ENCODE peak calls at places on chromosomes 2 and 18, in five cellular contexts. R is NT2/D1, O is Karpas-422, J is SK-N-SH, D is endothelial cell of umbilical vein. U is an unnamed sample.

GRCh38 chr2:168528469-168528868 is 72.4 kb downstream of the CERS6 start:
- DNase-seq in D (no peak), J (no peak), O (no peak), R (no peak), U (peak; percentile 59)

GRCh38 chr18:55214969-55215368 is 255.7 kb upstream of the CCDC68 start:
- DNase-seq in J (no peak), D (no peak), R (no peak), O (no peak), U (no peak)

GRCh38 chr18:62526098-62527025 is 3.5 kb downstream of the ZCCHC2 start:
- DNase-seq in D (peak; percentile 80), J (peak; percentile 92), O (peak; percentile 94), R (no peak), U (peak; percentile 76)

GRCh38 chr2:41695714-41696113 is 352.1 kb upstream of the PKDCC start:
- DNase-seq in D (no peak), J (no peak), R (no peak), O (no peak), U (no peak)

GRCh38 chr2:200483729-200484198 is 26.1 kb downstream of the KCTD18 start:
- DNase-seq in D (no peak), O (peak; percentile 73), R (peak; percentile 62), J (peak; percentile 34), U (peak; percentile 12)

GRCh38 chr2:37614061-37614802 is 57.2 kb downstream of the CDC42EP3 start:
- DNase-seq in D (peak; percentile 26), R (no peak), J (no peak), O (no peak), U (peak; percentile 93)

GRCh38 chr2:45134726-45135125 is 125.5 kb upstream of the SIX2 start:
- DNase-seq in J (no peak), D (peak; percentile 62), O (peak; percentile 94), R (no peak), U (peak; percentile 36)

GRCh38 chr2:200279857-200280256 is 26.6 kb upstream of the SPATS2L start:
- DNase-seq in J (no peak), O (no peak), R (no peak), D (no peak), U (no peak)

GRCh38 chr18:1446765-1447164 is 542.1 kb downstream of the ADCYAP1 start:
- DNase-seq in O (no peak), R (no peak), D (no peak), J (no peak), U (no peak)

GRCh38 chr2:43038034-43038719 is 188.2 kb downstream of the ZFP36L2 start:
- DNase-seq in R (no peak), J (peak; percentile 90), O (no peak), D (no peak), U (peak; percentile 77)

GRCh38 chr18:63831080-63831788 is 56.0 kb downstream of the SERPINB7 start:
- DNase-seq in J (no peak), O (no peak), R (no peak), D (no peak), U (peak; percentile 88)

GRCh38 chr2:53127061-53127650 is 640.4 kb upstream of the CHAC2 start:
- DNase-seq in R (no peak), O (no peak), D (no peak), J (no peak), U (no peak)

GRCh38 chr2:30201990-30202389 is 29.3 kb upstream of the LBH start:
- DNase-seq in J (no peak), D (no peak), O (no peak), R (no peak), U (peak; percentile 33)

GRCh38 chr18:48676756-48677368 is 138.0 kb downstream of the CTIF start:
- DNase-seq in R (peak; percentile 30), D (peak; percentile 47), J (peak; percentile 90), O (peak; percentile 88), U (peak; percentile 43)

GRCh38 chr18:56532176-56532840 is 106.1 kb downstream of the TXNL1 start:
- DNase-seq in O (no peak), D (no peak), R (no peak), J (no peak), U (peak; percentile 86)

GRCh38 chr2:127035212-127035611 is 71.7 kb downstream of the BIN1 start:
- DNase-seq in D (no peak), O (no peak), R (no peak), J (no peak), U (no peak)

GRCh38 chr2:220682616-220683015 is 889.5 kb downstream of the EPHA4 start:
- DNase-seq in R (no peak), D (no peak), O (no peak), J (no peak), U (no peak)

GRCh38 chr2:223054193-223054781 is 2.3 kb downstream of the KCNE4 start:
- DNase-seq in D (no peak), R (no peak), J (no peak), O (no peak), U (peak; percentile 95)

GRCh38 chr18:69778680-69779079 is 169.0 kb downstream of the CD226 start:
- DNase-seq in O (no peak), R (no peak), D (no peak), J (no peak), U (no peak)

GRCh38 chr2:235594041-235594440 is 100.2 kb downstream of the AGAP1 start:
- DNase-seq in D (peak; percentile 62), R (peak; percentile 55), O (peak; percentile 84), J (peak; percentile 61), U (peak; percentile 82)

GRCh38 chr2:157500334-157500733 is 56.4 kb upstream of the CYTIP start:
- DNase-seq in O (no peak), R (no peak), J (no peak), D (no peak), U (no peak)

GRCh38 chr18:35478520-35479435 is 19.0 kb downstream of the INO80C start:
- DNase-seq in R (no peak), O (peak; percentile 37), J (no peak), D (peak; percentile 81), U (peak; percentile 80)

GRCh38 chr18:65735166-65735565 is 15.6 kb upstream of the CDH7 start:
- DNase-seq in D (no peak), O (no peak), R (no peak), J (peak; percentile 55), U (no peak)

GRCh38 chr2:239821694-239822075 is 203.5 kb downstream of the NDUFA10 start:
- DNase-seq in J (no peak), D (no peak), O (no peak), R (no peak), U (no peak)

GRCh38 chr2:106165064-106165463 is 29.0 kb downstream of the UXS1 start:
- DNase-seq in O (no peak), D (no peak), J (no peak), R (peak; percentile 40), U (no peak)

GRCh38 chr18:75003764-75004690 is 204.9 kb downstream of the PTGR3 start:
- DNase-seq in D (no peak), R (no peak), J (no peak), O (no peak), U (no peak)

GRCh38 chr2:210063306-210063705 is 60.9 kb downstream of the RPE start:
- DNase-seq in D (no peak), J (no peak), R (no peak), O (no peak), U (no peak)

GRCh38 chr18:7626175-7626921 is 59.2 kb downstream of the PTPRM start:
- DNase-seq in R (no peak), J (no peak), D (no peak), O (no peak), U (no peak)

GRCh38 chr18:7629416-7629815 is 62.3 kb downstream of the PTPRM start:
- DNase-seq in J (no peak), R (no peak), D (no peak), O (no peak), U (no peak)

GRCh38 chr18:7623681-7624080 is 56.6 kb downstream of the PTPRM start:
- DNase-seq in D (no peak), O (no peak), R (no peak), J (no peak), U (no peak)

GRCh38 chr18:7624697-7625096 is 57.6 kb downstream of the PTPRM start:
- DNase-seq in D (no peak), J (no peak), R (no peak), O (no peak), U (no peak)

DNA sequence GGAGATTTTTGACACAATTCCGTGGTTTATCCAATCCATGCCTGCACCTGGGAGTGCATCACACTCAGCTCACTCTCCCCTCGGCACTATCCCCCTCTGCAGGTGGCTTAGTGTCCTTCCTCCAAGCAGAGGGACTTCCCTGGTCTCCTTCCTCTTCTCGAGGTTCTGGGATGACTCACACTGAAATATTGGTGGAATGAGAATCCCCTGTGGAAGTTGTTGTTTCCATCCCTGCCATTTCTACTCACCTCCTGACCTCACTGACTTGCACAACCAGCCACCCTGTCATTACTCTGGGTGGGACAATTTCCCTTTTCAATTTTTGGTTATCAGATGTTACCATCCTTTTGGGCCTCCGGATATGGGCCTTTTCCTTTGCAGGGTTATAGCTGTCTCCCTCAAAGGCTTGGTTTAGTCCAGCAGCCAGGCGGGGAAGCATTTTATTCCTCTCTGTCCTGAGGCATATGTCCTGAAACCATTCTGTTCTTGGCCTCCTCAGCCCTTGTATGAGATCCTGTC is 59.9 kb downstream of the PTPRM start:
- DNase-seq in O (no peak), D (peak; percentile 46), R (no peak), J (no peak), U (peak; percentile 78)
- H3K9ac ChIP-seq in O (no peak overlapping the region), D (no peak overlapping the region), R (no peak overlapping the region), J (no peak overlapping the region), U (no peak overlapping the region)

GRCh38 chr2:196181484-196181883 is 10.1 kb upstream of the STK17B start:
- DNase-seq in O (no peak), D (no peak), R (no peak), J (no peak), U (no peak)

GRCh38 chr2:196183528-196184231 is 12.3 kb upstream of the STK17B start:
- DNase-seq in R (no peak), D (no peak), J (no peak), O (no peak), U (no peak)

GRCh38 chr2:196184919-196185318 is 13.5 kb upstream of the STK17B start:
- DNase-seq in R (no peak), J (no peak), D (no peak), O (no peak), U (no peak)

GRCh38 chr2:196183172-196183473 is 11.7 kb upstream of the STK17B start:
- DNase-seq in J (no peak), O (peak; percentile 52), D (no peak), R (no peak), U (no peak)

GRCh38 chr2:196182439-196183171 is 11.2 kb upstream of the STK17B start:
- DNase-seq in R (no peak), O (peak; percentile 79), J (no peak), D (no peak), U (no peak)
- H3K9ac ChIP-seq in R (no peak overlapping the region), O (peak overlapping the region; percentile 32), J (no peak overlapping the region), D (no peak overlapping the region), U (no peak overlapping the region)

GRCh38 chr2:28366496-28367282 is 26.0 kb upstream of the FOSL2 start:
- DNase-seq in D (peak; percentile 53), O (no peak), J (peak; percentile 76), R (no peak), U (peak; percentile 35)
- H3K9ac ChIP-seq in D (no peak overlapping the region), O (no peak overlapping the region), J (no peak overlapping the region), R (no peak overlapping the region), U (no peak overlapping the region)

DNA sequence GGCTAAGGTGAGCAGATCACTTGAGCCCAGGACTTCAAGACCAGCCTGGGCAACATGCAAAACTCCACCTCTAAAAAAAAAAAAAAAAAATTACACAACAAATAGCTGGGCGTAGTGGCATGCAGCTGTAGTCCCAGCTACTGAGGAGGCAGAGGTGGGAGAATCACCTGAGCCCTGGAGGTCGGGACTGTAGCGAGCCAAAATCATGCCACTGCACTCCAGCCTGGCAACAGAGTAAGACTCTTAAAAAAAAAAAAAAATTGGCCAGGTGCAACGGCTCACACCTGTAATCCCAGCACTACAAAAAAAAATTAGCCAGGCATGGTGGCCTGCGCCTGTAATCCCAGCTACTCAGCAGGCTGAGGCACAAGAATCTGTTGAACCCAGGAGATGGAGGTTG is 7.3 kb downstream of the STARD7 start:
- DNase-seq in R (no peak), D (no peak), O (no peak), J (no peak), U (no peak)
- H3K9ac ChIP-seq in R (no peak overlapping the region), D (no peak overlapping the region), O (no peak overlapping the region), J (no peak overlapping the region), U (no peak overlapping the region)